ENCODE peak calls at places on chromosomes 3 and 15, in seven cellular contexts. B, J, Q, U, E, V and D are unnamed samples.

GRCh38 chr3:185540705-185541104 is 11.7 kb downstream of the LIPH start:
- DNase-seq in B (no peak), J (no peak), Q (no peak), U (no peak), E (no peak), V (no peak), D (no peak)

GRCh38 chr3:98797905-98798304 is 34.8 kb downstream of the ST3GAL6 start:
- DNase-seq in B (no peak), J (no peak), Q (no peak), U (no peak), E (no peak), V (no peak), D (no peak)

GRCh38 chr15:65611888-65612615 is 1.1 kb upstream of the INTS14 start:
- DNase-seq in B (peak), J (no peak), Q (no peak), U (no peak), E (no peak), V (no peak), D (no peak)

GRCh38 chr3:101204246-101204645 is 116.1 kb downstream of the IMPG2 start:
- DNase-seq in B (no peak), J (no peak), Q (no peak), U (no peak), E (no peak), V (no peak), D (no peak)

GRCh38 chr15:101288905-101289513 is 6.0 kb downstream of the SNRPA1 start:
- DNase-seq in B (peak), J (no peak), Q (no peak), U (no peak), E (no peak), V (no peak), D (peak)

GRCh38 chr3:119357190-119357589 is 63.0 kb downstream of the ARHGAP31 start:
- DNase-seq in B (no peak), J (no peak), Q (no peak), U (no peak), E (peak), V (no peak), D (no peak)

GRCh38 chr15:40595773-40596172 is 1.7 kb downstream of the KNL1 start:
- DNase-seq in B (no peak), J (no peak), Q (no peak), U (no peak), E (no peak), V (no peak), D (no peak)

GRCh38 chr3:190356246-190356645 is 31.7 kb upstream of the CLDN16 start:
- DNase-seq in B (no peak), J (no peak), Q (no peak), U (no peak), E (no peak), V (no peak), D (no peak)

GRCh38 chr15:66650433-66650832 is 51.6 kb upstream of the SMAD6 start:
- DNase-seq in B (peak), J (peak), Q (no peak), U (no peak), E (no peak), V (peak), D (no peak)

GRCh38 chr3:154247806-154248480 is 76.3 kb downstream of the DHX36 start:
- DNase-seq in B (no peak), J (no peak), Q (no peak), U (no peak), E (no peak), V (no peak), D (no peak)

GRCh38 chr3:184583345-184584000 is 21.9 kb downstream of the EPHB3 start:
- DNase-seq in B (peak), J (peak), Q (no peak), U (no peak), E (no peak), V (no peak), D (no peak)

GRCh38 chr3:196966526-196967401 is 1.9 kb downstream of the PIGZ start:
- DNase-seq in B (no peak), J (no peak), Q (no peak), U (no peak), E (no peak), V (no peak), D (no peak)

GRCh38 chr15:67042490-67043181 is 22.8 kb upstream of the SMAD3 start:
- DNase-seq in B (no peak), J (peak), Q (no peak), U (no peak), E (no peak), V (no peak), D (no peak)

GRCh38 chr3:57279685-57280084 is 12.8 kb downstream of the ASB14 start:
- DNase-seq in B (peak), J (no peak), Q (no peak), U (no peak), E (no peak), V (no peak), D (no peak)

GRCh38 chr15:37979597-37979996 is 45.2 kb downstream of the TMCO5A start:
- DNase-seq in B (no peak), J (peak), Q (no peak), U (no peak), E (no peak), V (no peak), D (no peak)

GRCh38 chr3:192080336-192080735 is 619.4 kb downstream of the PYDC2 start:
- DNase-seq in B (no peak), J (no peak), Q (no peak), U (no peak), E (no peak), V (no peak), D (no peak)

GRCh38 chr3:80190051-80190450 is 422.3 kb upstream of the ROBO1 start:
- DNase-seq in B (peak), J (no peak), Q (no peak), U (no peak), E (peak), V (peak), D (no peak)

GRCh38 chr3:55647086-55647485 is 160.0 kb upstream of the WNT5A start:
- DNase-seq in B (no peak), J (no peak), Q (no peak), U (no peak), E (no peak), V (no peak), D (no peak)

GRCh38 chr3:149417174-149417573 is 39.7 kb upstream of the TM4SF1 start:
- DNase-seq in B (no peak), J (no peak), Q (no peak), U (no peak), E (no peak), V (no peak), D (no peak)

GRCh38 chr3:4780545-4780957 is 198.7 kb upstream of the BHLHE40 start:
- DNase-seq in B (no peak), J (no peak), Q (no peak), U (no peak), E (no peak), V (no peak), D (no peak)

GRCh38 chr3:195004512-195005250 is 266.3 kb downstream of the XXYLT1 start:
- DNase-seq in B (no peak), J (no peak), Q (no peak), U (no peak), E (peak), V (no peak), D (no peak)

GRCh38 chr15:53448215-53449001 is 311.1 kb downstream of the WDR72 start:
- DNase-seq in B (no peak), J (no peak), Q (no peak), U (no peak), E (no peak), V (no peak), D (no peak)

GRCh38 chr3:4410174-4410573 is 56.9 kb downstream of the SUMF1 start:
- DNase-seq in B (peak), J (no peak), Q (no peak), U (no peak), E (no peak), V (no peak), D (no peak)

GRCh38 chr15:98734472-98735284 is 86.3 kb downstream of the IGF1R start:
- DNase-seq in B (peak), J (no peak), Q (no peak), U (no peak), E (no peak), V (no peak), D (no peak)

GRCh38 chr15:51842852-51843737 is 13.6 kb downstream of the TMOD3 start:
- DNase-seq in B (peak), J (no peak), Q (peak), U (no peak), E (peak), V (no peak), D (no peak)

GRCh38 chr3:180563411-180563810 is 38.6 kb upstream of the TTC14 start:
- DNase-seq in B (no peak), J (no peak), Q (no peak), U (no peak), E (no peak), V (no peak), D (no peak)

GRCh38 chr3:10703875-10704274 is 112.2 kb upstream of the SLC6A11 start:
- DNase-seq in B (peak), J (no peak), Q (no peak), U (no peak), E (no peak), V (no peak), D (no peak)

GRCh38 chr3:14418670-14419250 is 16.4 kb downstream of the SLC6A6 start:
- DNase-seq in B (no peak), J (no peak), Q (no peak), U (peak), E (no peak), V (peak), D (no peak)

GRCh38 chr3:8485141-8485840 is 16.3 kb upstream of the LMCD1 start:
- DNase-seq in B (no peak), J (no peak), Q (no peak), U (no peak), E (no peak), V (no peak), D (no peak)

DNA sequence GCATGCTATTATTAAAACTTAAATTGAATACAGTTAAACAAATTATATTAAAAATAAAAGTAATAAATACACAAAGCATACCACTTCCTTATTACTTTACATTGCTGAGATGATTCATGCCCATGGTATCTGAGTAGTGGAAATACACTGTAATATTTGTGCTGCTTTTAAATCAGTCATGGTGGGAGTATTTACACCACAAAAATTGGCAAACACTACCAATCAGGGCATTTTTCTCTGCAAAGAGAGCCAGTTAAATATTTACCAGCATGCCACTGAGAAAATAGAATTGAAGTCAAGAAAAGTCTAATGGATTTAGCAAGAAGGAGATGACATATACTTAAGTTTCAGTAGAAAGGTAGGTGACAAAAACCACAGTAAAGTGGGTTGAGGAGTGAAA is 19.6 kb downstream of the PPARG start:
- DNase-seq in B (peak), J (no peak), Q (peak), U (no peak), E (no peak), V (no peak), D (no peak)
- H3K27ac ChIP-seq in B (no peak), J (no peak), Q (peak), U (no peak), E (no peak), V (no peak), D (no peak)

GRCh38 chr15:70315431-70315830 is 217.7 kb upstream of the TLE3 start:
- DNase-seq in B (no peak), J (no peak), Q (no peak), U (no peak), E (no peak), V (no peak), D (no peak)

GRCh38 chr15:70316059-70316600 is 218.4 kb upstream of the TLE3 start:
- DNase-seq in B (peak), J (no peak), Q (no peak), U (no peak), E (peak), V (no peak), D (no peak)

GRCh38 chr15:70314018-70314354 is 216.3 kb upstream of the TLE3 start:
- DNase-seq in B (peak), J (no peak), Q (no peak), U (no peak), E (no peak), V (no peak), D (no peak)

GRCh38 chr15:70313099-70314017 is 215.6 kb upstream of the TLE3 start:
- DNase-seq in B (no peak), J (no peak), Q (no peak), U (no peak), E (no peak), V (no peak), D (no peak)

GRCh38 chr15:70314652-70315051 is 216.9 kb upstream of the TLE3 start:
- DNase-seq in B (no peak), J (no peak), Q (no peak), U (no peak), E (no peak), V (no peak), D (no peak)
- H3K27ac ChIP-seq in B (no peak), J (no peak), Q (no peak), U (no peak), E (no peak), V (no peak), D (no peak)

GRCh38 chr3:135326851-135327250 is 531.8 kb downstream of the EPHB1 start:
- DNase-seq in B (no peak), J (no peak), Q (no peak), U (no peak), E (no peak), V (no peak), D (no peak)

GRCh38 chr3:135325726-135326245 is 530.7 kb downstream of the EPHB1 start:
- DNase-seq in B (no peak), J (no peak), Q (no peak), U (no peak), E (no peak), V (no peak), D (no peak)

GRCh38 chr3:135325096-135325495 is 530.0 kb downstream of the EPHB1 start:
- DNase-seq in B (no peak), J (no peak), Q (no peak), U (peak), E (no peak), V (no peak), D (no peak)

GRCh38 chr3:135328036-135328435 is 533.0 kb downstream of the EPHB1 start:
- DNase-seq in B (no peak), J (no peak), Q (no peak), U (no peak), E (no peak), V (no peak), D (no peak)

DNA sequence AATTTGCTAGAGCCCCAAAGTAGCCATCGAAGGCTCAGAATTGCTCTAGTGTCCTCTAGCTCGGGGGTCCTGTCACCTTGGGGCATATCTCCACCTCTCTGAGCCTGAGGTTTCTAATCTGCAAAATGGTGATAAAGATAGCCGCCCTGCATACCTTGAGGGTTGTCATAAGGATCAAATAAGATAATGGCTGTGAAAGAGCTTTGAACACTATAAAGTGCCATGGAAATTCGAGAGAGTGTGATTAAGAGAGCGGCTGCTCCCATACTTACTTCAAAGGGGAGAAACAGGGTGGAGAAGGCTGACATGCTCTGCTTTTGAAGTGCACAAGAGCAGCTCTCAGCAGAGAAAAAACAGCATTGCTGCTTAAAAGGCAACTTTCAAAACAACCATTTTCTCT is 529.2 kb downstream of the EPHB1 start:
- DNase-seq in B (no peak), J (no peak), Q (no peak), U (no peak), E (no peak), V (no peak), D (no peak)
- H3K27ac ChIP-seq in B (no peak), J (no peak), Q (no peak), U (no peak), E (no peak), V (no peak), D (no peak)

GRCh38 chr3:160081958-160082533 is 93.4 kb downstream of the IL12A start:
- DNase-seq in B (peak), J (no peak), Q (no peak), U (no peak), E (no peak), V (no peak), D (no peak)

GRCh38 chr3:160076519-160076918 is 87.9 kb downstream of the IL12A start:
- DNase-seq in B (no peak), J (no peak), Q (no peak), U (no peak), E (no peak), V (no peak), D (no peak)

DNA sequence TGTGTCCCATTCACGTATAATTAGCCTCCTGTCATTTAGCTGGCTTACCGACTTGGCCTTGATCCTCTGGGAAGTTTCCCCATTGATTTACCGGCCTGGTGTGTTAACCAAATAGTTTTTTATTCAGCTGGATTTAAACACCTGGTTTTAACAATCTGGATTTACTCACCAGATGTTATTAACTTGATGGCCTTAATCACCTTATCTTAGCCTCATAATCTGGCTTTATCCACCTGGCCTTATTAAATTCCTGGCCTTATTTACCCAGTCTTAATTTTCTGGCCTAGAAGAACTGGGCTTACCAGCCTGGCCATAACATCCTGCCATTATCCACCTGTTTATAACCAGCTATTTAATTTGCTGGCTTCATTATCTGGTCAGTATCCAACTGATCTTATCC is 89.9 kb downstream of the IL12A start:
- DNase-seq in B (no peak), J (no peak), Q (no peak), U (no peak), E (no peak), V (no peak), D (no peak)
- H3K27ac ChIP-seq in B (no peak), J (no peak), Q (no peak), U (no peak), E (no peak), V (no peak), D (no peak)

DNA sequence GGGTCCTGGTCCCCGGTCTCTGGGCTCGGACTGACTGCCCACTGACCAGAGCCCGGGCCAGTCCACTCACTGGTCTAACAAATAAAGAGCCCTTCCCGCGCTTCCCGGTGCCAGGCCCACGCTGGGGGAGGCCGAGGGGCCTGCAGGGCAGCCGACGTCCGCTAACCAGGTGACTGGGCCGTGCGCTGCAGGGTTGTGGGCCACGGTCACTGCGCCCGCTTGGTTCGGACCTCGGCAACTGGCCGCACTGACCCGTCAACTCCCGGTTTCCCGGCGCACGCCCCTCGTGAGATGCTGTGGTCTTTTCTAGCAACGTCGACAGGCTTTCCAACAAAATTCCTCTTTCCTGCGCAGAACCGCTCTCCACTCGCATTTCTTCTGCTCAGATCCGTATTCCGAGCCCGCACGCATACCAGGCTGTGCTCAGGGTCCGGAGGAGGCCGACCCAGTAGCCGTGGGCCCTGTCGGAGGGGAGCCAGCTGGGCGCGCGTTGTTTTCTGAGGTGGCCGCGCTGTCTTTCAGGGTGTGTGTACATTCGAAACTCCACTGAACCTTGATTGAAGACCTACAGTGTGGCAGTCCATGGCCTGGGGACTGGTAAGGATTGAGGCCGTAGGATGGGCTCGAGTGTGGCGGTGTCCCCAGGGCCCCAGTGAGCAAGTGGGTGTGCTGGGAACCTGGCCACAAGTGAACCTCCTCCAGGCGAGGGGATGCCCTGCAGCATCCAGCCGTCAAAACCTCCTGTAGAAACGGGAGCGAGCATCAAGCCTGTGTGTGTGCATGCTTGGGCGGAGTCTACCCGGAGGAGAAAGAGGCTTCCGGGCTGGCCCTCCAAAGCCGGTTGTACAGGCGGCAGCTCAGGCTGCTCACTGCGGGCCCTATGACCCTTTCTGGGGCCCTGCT is 875 bp upstream of the NT5DC2 start:
- DNase-seq in B (peak), J (peak), Q (no peak), U (no peak), E (peak), V (peak), D (no peak)
- H3K27ac ChIP-seq in B (peak), J (no peak), Q (no peak), U (peak), E (peak), V (peak), D (no peak)

DNA sequence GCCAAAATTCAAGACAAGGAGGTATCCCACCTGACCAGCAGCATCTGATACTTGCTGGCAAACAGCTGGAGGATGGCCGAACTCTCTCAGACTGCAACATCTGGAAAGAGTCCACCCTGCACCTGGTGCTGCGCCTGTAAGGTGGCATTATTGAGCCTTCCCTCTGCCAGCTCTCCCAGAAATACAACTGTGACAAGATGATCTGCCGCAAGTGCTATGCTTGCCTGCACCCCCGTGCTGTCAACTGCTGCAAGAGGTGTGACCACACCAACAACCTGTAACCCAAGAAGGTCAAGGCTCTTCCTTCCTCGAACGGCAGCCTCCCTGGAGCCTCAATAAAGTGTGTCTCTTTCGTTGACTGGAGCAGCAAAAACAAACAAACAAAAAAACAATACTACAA is 2.1 kb upstream of the SLC4A7 start:
- DNase-seq in B (no peak), J (no peak), Q (no peak), U (no peak), E (no peak), V (no peak), D (no peak)
- H3K27ac ChIP-seq in B (no peak), J (no peak), Q (no peak), U (no peak), E (no peak), V (no peak), D (no peak)

GRCh38 chr3:23044463-23044862 is 158.7 kb upstream of the UBE2E2 start:
- DNase-seq in B (no peak), J (no peak), Q (no peak), U (no peak), E (no peak), V (no peak), D (no peak)
- H3K27ac ChIP-seq in B (no peak), J (no peak), Q (no peak), U (no peak), E (no peak), V (no peak), D (no peak)